ENCODE peak calls at places on chromosomes 16 and 17, in six cellular contexts. C is heart right ventricle, J is Panc1, H is neural progenitor cell, M is tibial artery, N is SJCRH30. Y is an unnamed sample. For H3K9me3, the result is how much of the 10 kb centered on the place peaks cover.

GRCh38 chr17:81010935-81011334 is 19.3 kb downstream of the CHMP6 start:
- DNase-seq in C (no peak), J (no peak), H (no peak), M (no peak), N (no peak), Y (no peak)

GRCh38 chr17:28280826-28281225 is 38.2 kb upstream of the TMEM97 start:
- DNase-seq in C (no peak), J (no peak), H (no peak), M (no peak), N (no peak), Y (no peak)

GRCh38 chr16:57609541-57610401 is 18.7 kb upstream of the ADGRG1 start:
- DNase-seq in C (no peak), J (no peak), H (no peak), M (peak), N (peak), Y (no peak)

GRCh38 chr17:692116-692515 is 22.5 kb downstream of the VPS53 start:
- DNase-seq in C (no peak), J (no peak), H (no peak), M (no peak), N (no peak), Y (no peak)

GRCh38 chr16:88279998-88280397 is 102.8 kb upstream of the ZNF469 start:
- DNase-seq in C (no peak), J (no peak), H (no peak), M (no peak), N (no peak), Y (no peak)

GRCh38 chr17:66978514-66979061 is 14.1 kb downstream of the CACNG4 start:
- DNase-seq in C (peak), J (no peak), H (no peak), M (no peak), N (no peak), Y (peak)

GRCh38 chr17:57445051-57445450 is 188.7 kb downstream of the MSI2 start:
- DNase-seq in C (no peak), J (no peak), H (no peak), M (no peak), N (no peak), Y (no peak)

GRCh38 chr16:73033271-73033998 is 14.5 kb downstream of the ZFHX3 start:
- DNase-seq in C (no peak), J (no peak), H (peak), M (no peak), N (peak), Y (no peak)

GRCh38 chr16:67843343-67843765 is 1.2 kb downstream of the THAP11 start:
- DNase-seq in C (no peak), J (no peak), H (no peak), M (no peak), N (no peak), Y (peak)

GRCh38 chr16:59886021-59886420 is 1151.9 kb upstream of the GOT2 start:
- DNase-seq in C (no peak), J (no peak), H (no peak), M (no peak), N (peak), Y (peak)

GRCh38 chr17:56653877-56654276 is 60.4 kb downstream of the NOG start:
- DNase-seq in C (no peak), J (peak), H (peak), M (no peak), N (peak), Y (no peak)

GRCh38 chr16:85345129-85345639 is 232.9 kb upstream of the CIBAR2 start:
- DNase-seq in C (no peak), J (no peak), H (no peak), M (no peak), N (no peak), Y (no peak)

GRCh38 chr16:72835041-72835440 is 212.9 kb downstream of the ZFHX3 start:
- DNase-seq in C (no peak), J (no peak), H (no peak), M (no peak), N (no peak), Y (no peak)

GRCh38 chr16:57377080-57377841 is 5.0 kb downstream of the CX3CL1 start:
- DNase-seq in C (no peak), J (no peak), H (no peak), M (no peak), N (no peak), Y (no peak)

GRCh38 chr16:65832269-65832668 is 534.2 kb upstream of the CDH5 start:
- DNase-seq in C (no peak), J (no peak), H (no peak), M (no peak), N (no peak), Y (no peak)

GRCh38 chr16:29820271-29820701 is at the start of gene MVP:
- DNase-seq in C (peak), J (no peak), H (no peak), M (peak), N (no peak), Y (peak)

GRCh38 chr17:6818938-6819337 is 12.6 kb downstream of the TEKT1 start:
- DNase-seq in C (no peak), J (no peak), H (no peak), M (no peak), N (no peak), Y (no peak)

GRCh38 chr16:31333686-31334649 is 21.0 kb upstream of the ITGAX start:
- DNase-seq in C (no peak), J (peak), H (peak), M (no peak), N (no peak), Y (no peak)

GRCh38 chr16:50314665-50315064 is 48.3 kb downstream of the ADCY7 start:
- DNase-seq in C (no peak), J (no peak), H (no peak), M (no peak), N (no peak), Y (no peak)

GRCh38 chr17:76307299-76307965 is 644 bp downstream of the QRICH2 start:
- DNase-seq in C (no peak), J (no peak), H (no peak), M (no peak), N (no peak), Y (no peak)

GRCh38 chr16:30113031-30113710 is at the start of gene GDPD3:
- DNase-seq in C (peak), J (no peak), H (peak), M (no peak), N (no peak), Y (peak)

GRCh38 chr16:17803625-17804410 is 333.1 kb upstream of the XYLT1 start:
- DNase-seq in C (no peak), J (no peak), H (no peak), M (no peak), N (no peak), Y (no peak)

GRCh38 chr17:81641825-81642489 is 5.0 kb downstream of the TSPAN10 start:
- DNase-seq in C (no peak), J (no peak), H (no peak), M (no peak), N (no peak), Y (no peak)

GRCh38 chr16:58049697-58050185 is 24.2 kb downstream of the MMP15 start:
- DNase-seq in C (no peak), J (no peak), H (no peak), M (no peak), N (no peak), Y (no peak)

GRCh38 chr17:8162232-8162996 is at the start of gene VAMP2:
- DNase-seq in C (peak), J (no peak), H (peak), M (peak), N (peak), Y (peak)

GRCh38 chr16:89918453-89919347 is at the start of gene MC1R:
- DNase-seq in C (no peak), J (no peak), H (peak), M (no peak), N (peak), Y (peak)

GRCh38 chr17:34303606-34304005 is 15.6 kb upstream of the CCL8 start:
- DNase-seq in C (no peak), J (no peak), H (no peak), M (no peak), N (no peak), Y (no peak)

GRCh38 chr17:49053171-49053829 is 56.1 kb downstream of the IGF2BP1 start:
- DNase-seq in C (no peak), J (no peak), H (no peak), M (no peak), N (no peak), Y (no peak)

GRCh38 chr16:57626420-57627170 is 1.8 kb upstream of the ADGRG1 start:
- DNase-seq in C (peak), J (no peak), H (no peak), M (no peak), N (no peak), Y (no peak)

GRCh38 chr16:3112058-3112880 is at the start of gene ZNF205:
- DNase-seq in C (peak), J (no peak), H (peak), M (peak), N (peak), Y (peak)

GRCh38 chr17:41437769-41438168 is 3.0 kb downstream of the KRT38 start:
- DNase-seq in C (no peak), J (no peak), H (no peak), M (no peak), N (no peak), Y (no peak)

GRCh38 chr17:3401786-3402185 is 3.6 kb upstream of the OR1E1 start:
- DNase-seq in C (no peak), J (no peak), H (no peak), M (no peak), N (no peak), Y (no peak)
- H3K9me3 ChIP-seq in C (under half), J (under half), H (under half), M (under half), N (under half), Y (under half)

GRCh38 chr16:865026-865425 is 64.5 kb upstream of the GNG13 start:
- DNase-seq in C (no peak), J (no peak), H (no peak), M (no peak), N (no peak), Y (no peak)
- H3K9me3 ChIP-seq in C (under half), J (under half), H (under half), M (under half), N (under half), Y (under half)

GRCh38 chr17:11380761-11381160 is 139.7 kb downstream of the SHISA6 start:
- DNase-seq in C (no peak), J (no peak), H (no peak), M (no peak), N (no peak), Y (no peak)
- H3K9me3 ChIP-seq in C (under half), J (under half), H (under half), M (under half), N (under half), Y (under half)

GRCh38 chr17:83203472-83204221 is 124.2 kb downstream of the METRNL start:
- DNase-seq in C (peak), J (no peak), H (no peak), M (peak), N (peak), Y (peak)

GRCh38 chr17:83201206-83202001 is 122.0 kb downstream of the METRNL start:
- DNase-seq in C (no peak), J (no peak), H (no peak), M (peak), N (peak), Y (peak)

GRCh38 chr17:83203073-83203471 is 123.7 kb downstream of the METRNL start:
- DNase-seq in C (peak), J (no peak), H (no peak), M (peak), N (peak), Y (peak)

GRCh38 chr17:83202002-83203000 is 122.9 kb downstream of the METRNL start:
- DNase-seq in C (no peak), J (no peak), H (no peak), M (peak), N (peak), Y (no peak)

DNA sequence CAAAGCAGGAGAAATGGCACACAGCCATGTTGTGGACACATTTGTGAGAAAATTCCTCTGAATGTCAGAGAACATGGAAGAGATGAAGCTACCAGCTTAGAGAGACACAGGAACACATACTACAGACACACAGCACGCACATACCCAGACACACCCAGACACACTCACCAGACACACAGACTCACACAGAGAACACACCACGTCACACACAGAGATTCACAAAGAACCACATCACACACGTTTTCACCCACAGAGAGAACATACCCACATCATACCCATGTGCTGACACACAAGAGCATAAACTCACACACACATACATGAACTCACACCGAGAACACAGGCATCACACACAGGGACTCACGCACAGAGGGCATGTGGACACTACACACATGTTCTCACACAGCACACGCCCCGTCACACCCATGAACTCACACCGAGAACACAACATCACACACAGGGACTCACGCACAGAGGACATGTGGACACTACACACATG is 124.9 kb downstream of the METRNL start:
- DNase-seq in C (no peak), J (no peak), H (no peak), M (no peak), N (peak), Y (no peak)
- H3K9me3 ChIP-seq in C (under half), J (under half), H (under half), M (under half), N (under half), Y (under half)